ENCODE peak calls at places on chromosomes 12 and 14, in six cellular contexts. W, G, R, K, Z and M are unnamed samples.

GRCh38 chr14:35347323-35348043 is 55.3 kb downstream of the PSMA6 start:
- DNase-seq in W (no peak), G (no peak), R (no peak), K (no peak), Z (no peak), M (no peak)

GRCh38 chr12:76455582-76456345 is 103.8 kb downstream of the OSBPL8 start:
- DNase-seq in W (no peak), G (peak), R (no peak), K (no peak), Z (no peak), M (no peak)

GRCh38 chr12:2372178-2372577 is 319.4 kb downstream of the CACNA1C start:
- DNase-seq in W (no peak), G (no peak), R (no peak), K (no peak), Z (no peak), M (no peak)

GRCh38 chr14:100246136-100246535 is 7.2 kb downstream of the YY1 start:
- DNase-seq in W (no peak), G (no peak), R (no peak), K (no peak), Z (no peak), M (no peak)

GRCh38 chr12:98780261-98780660 is 135.2 kb downstream of the APAF1 start:
- DNase-seq in W (no peak), G (peak), R (no peak), K (no peak), Z (no peak), M (no peak)

GRCh38 chr12:75784591-75784990 is 247.0 kb downstream of the PHLDA1 start:
- DNase-seq in W (peak), G (no peak), R (peak), K (no peak), Z (no peak), M (no peak)

GRCh38 chr12:30440826-30441602 is 254.7 kb downstream of the IPO8 start:
- DNase-seq in W (no peak), G (peak), R (no peak), K (no peak), Z (no peak), M (no peak)

GRCh38 chr14:58455593-58456265 is 28.2 kb downstream of the KIAA0586 start:
- DNase-seq in W (no peak), G (no peak), R (no peak), K (no peak), Z (no peak), M (no peak)

GRCh38 chr14:64758711-64759554 is 54.7 kb downstream of the PLEKHG3 start:
- DNase-seq in W (no peak), G (peak), R (peak), K (peak), Z (no peak), M (no peak)

GRCh38 chr12:49092086-49092815 is 2.4 kb downstream of the DHH start:
- DNase-seq in W (peak), G (no peak), R (no peak), K (no peak), Z (peak), M (no peak)

GRCh38 chr12:95096852-95097251 is 23.4 kb upstream of the NR2C1 start:
- DNase-seq in W (no peak), G (peak), R (peak), K (no peak), Z (no peak), M (no peak)

GRCh38 chr12:45696049-45696448 is 33.5 kb upstream of the ARID2 start:
- DNase-seq in W (no peak), G (no peak), R (no peak), K (peak), Z (no peak), M (no peak)

GRCh38 chr12:47811581-47812484 is 7.9 kb downstream of the HDAC7 start:
- DNase-seq in W (no peak), G (peak), R (no peak), K (peak), Z (no peak), M (no peak)

GRCh38 chr12:126936181-126936851 is 1330.7 kb upstream of the TMEM132C start:
- DNase-seq in W (peak), G (peak), R (no peak), K (no peak), Z (no peak), M (no peak)

GRCh38 chr12:49068879-49069506 is 786 bp downstream of the RHEBL1 start:
- DNase-seq in W (no peak), G (no peak), R (no peak), K (no peak), Z (no peak), M (no peak)

GRCh38 chr14:69719501-69719951 is 47.4 kb upstream of the SRSF5 start:
- DNase-seq in W (no peak), G (peak), R (no peak), K (peak), Z (no peak), M (no peak)

GRCh38 chr14:61147369-61147897 is 133.7 kb downstream of the TMEM30B start:
- DNase-seq in W (no peak), G (no peak), R (no peak), K (no peak), Z (no peak), M (no peak)

GRCh38 chr14:85165091-85165490 is 364.9 kb upstream of the FLRT2 start:
- DNase-seq in W (no peak), G (no peak), R (no peak), K (no peak), Z (no peak), M (no peak)

GRCh38 chr14:63051966-63052365 is 6.7 kb upstream of the KCNH5 start:
- DNase-seq in W (no peak), G (no peak), R (no peak), K (no peak), Z (no peak), M (no peak)

GRCh38 chr12:92621833-92622232 is 81.0 kb upstream of the PLEKHG7 start:
- DNase-seq in W (no peak), G (peak), R (no peak), K (no peak), Z (no peak), M (no peak)

GRCh38 chr12:58346032-58346632 is 404.8 kb downstream of the ATP23 start:
- DNase-seq in W (no peak), G (peak), R (no peak), K (no peak), Z (no peak), M (no peak)

GRCh38 chr12:3614806-3615466 is 123.9 kb downstream of the PRMT8 start:
- DNase-seq in W (no peak), G (no peak), R (no peak), K (no peak), Z (no peak), M (no peak)

GRCh38 chr12:75509621-75510020 is 1.8 kb downstream of the KRR1 start:
- DNase-seq in W (no peak), G (no peak), R (no peak), K (no peak), Z (no peak), M (no peak)

GRCh38 chr12:92570056-92570753 is 132.6 kb upstream of the PLEKHG7 start:
- DNase-seq in W (no peak), G (peak), R (peak), K (no peak), Z (peak), M (no peak)

GRCh38 chr12:104121001-104121400 is 17.0 kb downstream of the NFYB start:
- DNase-seq in W (no peak), G (peak), R (no peak), K (no peak), Z (no peak), M (no peak)

GRCh38 chr14:36952702-36953101 is 219.7 kb downstream of the SLC25A21 start:
- DNase-seq in W (no peak), G (peak), R (no peak), K (no peak), Z (no peak), M (no peak)

GRCh38 chr14:23478109-23478698 is 8.7 kb downstream of the NGDN start:
- DNase-seq in W (no peak), G (peak), R (peak), K (no peak), Z (peak), M (peak)

GRCh38 chr12:22231836-22232235 is 102.7 kb downstream of the ST8SIA1 start:
- DNase-seq in W (no peak), G (no peak), R (no peak), K (no peak), Z (no peak), M (no peak)
- TF ChIP-seq CTCF in W (no peak), G (peak), R (no peak), K (no peak), Z (no peak), M (no peak)

GRCh38 chr12:81075539-81075938 is 2.3 kb upstream of the ACSS3 start:
- DNase-seq in W (no peak), G (no peak), R (no peak), K (no peak), Z (no peak), M (no peak)
- TF ChIP-seq CTCF in W (no peak), G (no peak), R (no peak), K (no peak), Z (no peak), M (no peak)

GRCh38 chr12:108606492-108606891 is 8.6 kb upstream of the TMEM119 start:
- DNase-seq in W (no peak), G (no peak), R (no peak), K (peak), Z (no peak), M (no peak)

GRCh38 chr12:108607981-108608600 is 10.2 kb upstream of the TMEM119 start:
- DNase-seq in W (no peak), G (no peak), R (no peak), K (peak), Z (no peak), M (no peak)

GRCh38 chr12:108609535-108610335 is 11.9 kb upstream of the TMEM119 start:
- DNase-seq in W (no peak), G (peak), R (peak), K (peak), Z (no peak), M (no peak)

GRCh38 chr12:108610336-108610815 is 12.5 kb upstream of the TMEM119 start:
- DNase-seq in W (no peak), G (no peak), R (no peak), K (no peak), Z (no peak), M (no peak)

DNA sequence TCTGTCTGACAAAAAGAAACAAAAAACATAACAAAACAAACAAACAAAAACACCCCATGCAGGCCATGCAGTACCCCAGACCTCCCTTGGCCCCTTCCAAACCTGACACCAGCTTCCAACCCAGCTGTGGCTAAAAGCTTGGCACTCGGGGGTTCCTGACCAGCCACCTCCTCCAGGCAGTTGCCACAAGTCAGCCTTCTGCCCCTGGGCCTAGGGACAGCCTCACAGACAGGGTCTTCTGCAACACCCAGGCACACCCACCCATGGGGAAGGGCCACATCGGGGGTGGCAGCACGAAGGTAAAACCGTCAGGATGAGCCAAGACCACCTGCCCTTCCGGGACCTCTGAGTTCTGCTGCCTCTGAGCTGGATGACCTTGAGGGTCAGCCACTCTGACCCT is 10.7 kb upstream of the TMEM119 start:
- DNase-seq in W (no peak), G (no peak), R (no peak), K (no peak), Z (no peak), M (no peak)
- TF ChIP-seq CTCF in W (no peak), G (no peak), R (no peak), K (no peak), Z (no peak), M (no peak)

GRCh38 chr14:55350461-55350860 is 61.2 kb downstream of the ATG14 start:
- DNase-seq in W (no peak), G (no peak), R (no peak), K (no peak), Z (no peak), M (no peak)
- TF ChIP-seq CTCF in W (no peak), G (no peak), R (no peak), K (no peak), Z (no peak), M (no peak)

DNA sequence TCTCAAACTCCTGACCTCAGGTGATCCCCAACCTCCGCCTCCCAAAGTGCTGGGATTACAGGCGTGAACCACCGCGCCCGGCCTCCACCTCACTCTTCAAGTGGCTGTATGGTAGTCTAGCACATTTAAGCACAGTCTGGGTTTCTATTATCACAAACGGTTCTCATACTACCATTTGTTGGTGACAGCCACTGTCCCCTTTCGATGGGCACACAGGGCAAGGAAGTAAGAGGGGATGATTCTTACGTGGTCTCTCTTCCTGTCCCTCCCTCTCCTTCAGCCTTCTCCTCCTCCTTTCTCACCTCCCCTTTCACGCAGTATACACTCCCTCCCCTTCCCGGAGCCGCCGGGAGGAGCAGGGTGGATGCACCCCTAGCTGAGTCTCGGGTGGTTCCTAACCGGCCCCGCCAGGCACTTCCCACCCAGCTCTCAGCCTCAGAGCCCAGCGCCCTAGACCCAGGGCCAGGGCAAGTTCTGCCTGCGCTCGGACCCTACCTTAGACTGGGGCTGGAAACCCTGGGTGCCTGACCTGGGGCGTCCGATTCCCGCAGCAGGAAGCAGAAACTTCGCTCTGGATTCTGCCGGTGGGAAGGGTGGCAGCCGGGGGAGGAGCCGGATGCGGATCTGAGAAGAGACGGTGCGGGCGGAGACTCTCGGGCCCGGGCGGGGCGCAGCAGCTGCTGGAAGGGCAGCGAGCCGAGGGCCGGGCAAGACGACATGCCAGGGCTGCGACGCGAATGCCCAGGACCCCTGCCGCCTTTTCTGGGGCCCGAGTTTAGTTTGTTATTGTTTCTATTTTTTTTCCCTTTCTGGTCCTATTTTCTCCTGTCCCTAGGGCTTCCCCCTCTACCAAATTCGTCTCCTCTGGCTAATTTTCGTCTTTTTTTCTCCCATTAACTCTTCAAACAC is at the start of gene TEP1:
- DNase-seq in W (peak), G (peak), R (peak), K (peak), Z (peak), M (peak)
- TF ChIP-seq CTCF in W (no peak), G (no peak), R (no peak), K (no peak), Z (no peak), M (no peak)

GRCh38 chr12:53031616-53032015 is 18.2 kb upstream of the TNS2 start:
- DNase-seq in W (no peak), G (no peak), R (no peak), K (no peak), Z (no peak), M (no peak)
- TF ChIP-seq CTCF in W (peak), G (no peak), R (no peak), K (no peak), Z (no peak), M (no peak)

GRCh38 chr14:76810525-76810924 is 2.2 kb downstream of the ANGEL1 start:
- DNase-seq in W (no peak), G (no peak), R (no peak), K (no peak), Z (no peak), M (no peak)

GRCh38 chr14:76811561-76811960 is 1.1 kb downstream of the ANGEL1 start:
- DNase-seq in W (no peak), G (peak), R (no peak), K (no peak), Z (no peak), M (no peak)

GRCh38 chr14:76812093-76812421 is 625 bp downstream of the ANGEL1 start:
- DNase-seq in W (no peak), G (no peak), R (no peak), K (no peak), Z (no peak), M (no peak)

GRCh38 chr14:76812422-76813383 is at the start of gene ANGEL1:
- DNase-seq in W (peak), G (peak), R (peak), K (peak), Z (peak), M (peak)

DNA sequence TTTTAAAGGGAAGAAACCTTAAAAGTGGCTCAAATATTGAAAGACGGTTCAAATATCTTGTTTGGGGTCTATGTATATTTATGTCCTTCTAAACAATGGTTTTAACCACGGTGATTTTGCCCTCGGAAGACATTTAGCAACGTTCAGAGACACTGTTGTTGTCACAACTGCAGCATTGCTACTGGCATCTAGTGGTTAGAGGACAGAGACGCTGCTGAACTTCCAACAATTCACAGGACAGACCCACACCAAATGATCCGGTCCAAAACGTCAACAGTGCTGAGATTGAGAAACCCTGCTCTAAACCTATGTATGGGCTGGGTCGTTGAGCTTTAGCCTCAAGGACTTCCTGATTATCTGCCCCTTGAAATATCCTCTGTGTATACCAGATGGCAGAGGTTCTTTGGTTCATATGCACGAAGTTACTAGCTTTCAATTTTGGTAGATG is 1.7 kb downstream of the ANGEL1 start:
- DNase-seq in W (no peak), G (peak), R (no peak), K (no peak), Z (no peak), M (no peak)
- TF ChIP-seq CTCF in W (peak), G (peak), R (no peak), K (no peak), Z (peak), M (peak)